ENCODE peak calls at places on chromosome 5, in eight cellular contexts. One of them, this sample, is unnamed.

GRCh38 chr5:76041863-76042262 is 41.3 kb upstream of the SV2C start:
- DNase-seq in A549: no peak
- DNase-seq in HCT116: no peak
- DNase-seq in transverse colon: no peak
- DNase-seq in heart left ventricle: no peak
- DNase-seq in uterus: no peak
- DNase-seq in breast epithelium: no peak
- DNase-seq in ovary: no peak
- DNase-seq in this sample: no peak

GRCh38 chr5:74575741-74576538 is 64.6 kb downstream of the ENC1 start:
- DNase-seq in A549: no peak
- DNase-seq in HCT116: no peak
- DNase-seq in transverse colon: no peak
- DNase-seq in heart left ventricle: no peak
- DNase-seq in uterus: no peak
- DNase-seq in breast epithelium: no peak
- DNase-seq in ovary: no peak
- DNase-seq in this sample: no peak

GRCh38 chr5:176606032-176606431 is 3.9 kb downstream of the GPRIN1 start:
- DNase-seq in A549: no peak
- DNase-seq in HCT116: no peak
- DNase-seq in transverse colon: no peak
- DNase-seq in heart left ventricle: no peak
- DNase-seq in uterus: no peak
- DNase-seq in breast epithelium: no peak
- DNase-seq in ovary: no peak
- DNase-seq in this sample: no peak

GRCh38 chr5:7392401-7393024 is 3.4 kb upstream of the ADCY2 start:
- DNase-seq in A549: peak
- DNase-seq in HCT116: no peak
- DNase-seq in transverse colon: no peak
- DNase-seq in heart left ventricle: no peak
- DNase-seq in uterus: no peak
- DNase-seq in breast epithelium: no peak
- DNase-seq in ovary: no peak
- DNase-seq in this sample: no peak

GRCh38 chr5:116938488-116938887 is 363.9 kb upstream of the SEMA6A start:
- DNase-seq in A549: no peak
- DNase-seq in HCT116: no peak
- DNase-seq in transverse colon: no peak
- DNase-seq in heart left ventricle: no peak
- DNase-seq in uterus: no peak
- DNase-seq in breast epithelium: no peak
- DNase-seq in ovary: no peak
- DNase-seq in this sample: no peak

GRCh38 chr5:66074891-66075290 is 69.2 kb upstream of the SREK1 start:
- DNase-seq in A549: no peak
- DNase-seq in HCT116: no peak
- DNase-seq in transverse colon: no peak
- DNase-seq in heart left ventricle: no peak
- DNase-seq in uterus: no peak
- DNase-seq in breast epithelium: no peak
- DNase-seq in ovary: no peak
- DNase-seq in this sample: no peak

GRCh38 chr5:64165500-64166200 is at the start of gene RNF180:
- DNase-seq in A549: peak
- DNase-seq in HCT116: no peak
- DNase-seq in transverse colon: peak
- DNase-seq in heart left ventricle: peak
- DNase-seq in uterus: peak
- DNase-seq in breast epithelium: peak
- DNase-seq in ovary: peak
- DNase-seq in this sample: peak

GRCh38 chr5:71899865-71900342 is 180.8 kb downstream of the CARTPT start:
- DNase-seq in A549: no peak
- DNase-seq in HCT116: no peak
- DNase-seq in transverse colon: no peak
- DNase-seq in heart left ventricle: peak
- DNase-seq in uterus: no peak
- DNase-seq in breast epithelium: no peak
- DNase-seq in ovary: no peak
- DNase-seq in this sample: no peak

GRCh38 chr5:52799358-52799982 is 11.8 kb downstream of the ITGA1 start:
- DNase-seq in A549: peak
- DNase-seq in HCT116: no peak
- DNase-seq in transverse colon: peak
- DNase-seq in heart left ventricle: peak
- DNase-seq in uterus: peak
- DNase-seq in breast epithelium: no peak
- DNase-seq in ovary: no peak
- DNase-seq in this sample: peak

GRCh38 chr5:45796959-45797553 is 100.9 kb upstream of the HCN1 start:
- DNase-seq in A549: peak
- DNase-seq in HCT116: no peak
- DNase-seq in transverse colon: no peak
- DNase-seq in heart left ventricle: no peak
- DNase-seq in uterus: no peak
- DNase-seq in breast epithelium: no peak
- DNase-seq in ovary: no peak
- DNase-seq in this sample: no peak

GRCh38 chr5:135213466-135214239 is 179.6 kb upstream of the PITX1 start:
- DNase-seq in A549: no peak
- DNase-seq in HCT116: no peak
- DNase-seq in transverse colon: no peak
- DNase-seq in heart left ventricle: no peak
- DNase-seq in uterus: no peak
- DNase-seq in breast epithelium: no peak
- DNase-seq in ovary: no peak
- DNase-seq in this sample: no peak

GRCh38 chr5:6676702-6677101 is 36.5 kb upstream of the TENT4A start:
- DNase-seq in A549: no peak
- DNase-seq in HCT116: no peak
- DNase-seq in transverse colon: no peak
- DNase-seq in heart left ventricle: no peak
- DNase-seq in uterus: no peak
- DNase-seq in breast epithelium: no peak
- DNase-seq in ovary: no peak
- DNase-seq in this sample: no peak

GRCh38 chr5:53166101-53166500 is 56.5 kb upstream of the MOCS2 start:
- DNase-seq in A549: no peak
- DNase-seq in HCT116: no peak
- DNase-seq in transverse colon: no peak
- DNase-seq in heart left ventricle: no peak
- DNase-seq in uterus: no peak
- DNase-seq in breast epithelium: no peak
- DNase-seq in ovary: no peak
- DNase-seq in this sample: no peak

GRCh38 chr5:128135286-128135685 is 51.7 kb downstream of the SLC12A2 start:
- DNase-seq in A549: no peak
- DNase-seq in HCT116: no peak
- DNase-seq in transverse colon: no peak
- DNase-seq in heart left ventricle: no peak
- DNase-seq in uterus: no peak
- DNase-seq in breast epithelium: no peak
- DNase-seq in ovary: no peak
- DNase-seq in this sample: no peak

GRCh38 chr5:126358525-126358924 is 64.7 kb upstream of the GRAMD2B start:
- DNase-seq in A549: no peak
- DNase-seq in HCT116: no peak
- DNase-seq in transverse colon: no peak
- DNase-seq in heart left ventricle: no peak
- DNase-seq in uterus: no peak
- DNase-seq in breast epithelium: no peak
- DNase-seq in ovary: no peak
- DNase-seq in this sample: no peak

GRCh38 chr5:170307575-170308465 is 10.2 kb upstream of the LCP2 start:
- DNase-seq in A549: peak
- DNase-seq in HCT116: no peak
- DNase-seq in transverse colon: peak
- DNase-seq in heart left ventricle: peak
- DNase-seq in uterus: peak
- DNase-seq in breast epithelium: no peak
- DNase-seq in ovary: peak
- DNase-seq in this sample: peak

GRCh38 chr5:150809363-150809762 is 30.8 kb downstream of the SMIM3 start:
- DNase-seq in A549: no peak
- DNase-seq in HCT116: no peak
- DNase-seq in transverse colon: no peak
- DNase-seq in heart left ventricle: no peak
- DNase-seq in uterus: no peak
- DNase-seq in breast epithelium: no peak
- DNase-seq in ovary: no peak
- DNase-seq in this sample: no peak

GRCh38 chr5:156232251-156232869 is 94.6 kb upstream of the SGCD start:
- DNase-seq in A549: no peak
- DNase-seq in HCT116: no peak
- DNase-seq in transverse colon: no peak
- DNase-seq in heart left ventricle: no peak
- DNase-seq in uterus: no peak
- DNase-seq in breast epithelium: no peak
- DNase-seq in ovary: no peak
- DNase-seq in this sample: no peak

GRCh38 chr5:108655750-108656450 is 91.8 kb upstream of the FER start:
- DNase-seq in A549: peak
- DNase-seq in HCT116: no peak
- DNase-seq in transverse colon: no peak
- DNase-seq in heart left ventricle: no peak
- DNase-seq in uterus: no peak
- DNase-seq in breast epithelium: no peak
- DNase-seq in ovary: no peak
- DNase-seq in this sample: no peak

GRCh38 chr5:12647613-12648012 is 743.4 kb upstream of the CTNND2 start:
- DNase-seq in A549: no peak
- DNase-seq in HCT116: no peak
- DNase-seq in transverse colon: no peak
- DNase-seq in heart left ventricle: no peak
- DNase-seq in uterus: no peak
- DNase-seq in breast epithelium: no peak
- DNase-seq in ovary: no peak
- DNase-seq in this sample: no peak
- TF ChIP-seq POLR2A in A549: no peak
- TF ChIP-seq POLR2A in HCT116: no peak
- TF ChIP-seq POLR2A in transverse colon: no peak
- TF ChIP-seq POLR2A in heart left ventricle: no peak
- TF ChIP-seq POLR2A in uterus: no peak
- TF ChIP-seq POLR2A in breast epithelium: no peak
- TF ChIP-seq POLR2A in ovary: no peak
- TF ChIP-seq POLR2A in this sample: no peak

GRCh38 chr5:142900926-142901325 is 130.7 kb downstream of the ARHGAP26 start:
- DNase-seq in A549: no peak
- DNase-seq in HCT116: no peak
- DNase-seq in transverse colon: no peak
- DNase-seq in heart left ventricle: no peak
- DNase-seq in uterus: no peak
- DNase-seq in breast epithelium: no peak
- DNase-seq in ovary: no peak
- DNase-seq in this sample: no peak

GRCh38 chr5:142902188-142902965 is 132.2 kb downstream of the ARHGAP26 start:
- DNase-seq in A549: no peak
- DNase-seq in HCT116: no peak
- DNase-seq in transverse colon: no peak
- DNase-seq in heart left ventricle: peak
- DNase-seq in uterus: no peak
- DNase-seq in breast epithelium: no peak
- DNase-seq in ovary: no peak
- DNase-seq in this sample: no peak

GRCh38 chr5:142905375-142905774 is 135.2 kb downstream of the ARHGAP26 start:
- DNase-seq in A549: no peak
- DNase-seq in HCT116: no peak
- DNase-seq in transverse colon: no peak
- DNase-seq in heart left ventricle: no peak
- DNase-seq in uterus: no peak
- DNase-seq in breast epithelium: no peak
- DNase-seq in ovary: no peak
- DNase-seq in this sample: no peak

GRCh38 chr5:142904421-142904820 is 134.2 kb downstream of the ARHGAP26 start:
- DNase-seq in A549: no peak
- DNase-seq in HCT116: no peak
- DNase-seq in transverse colon: no peak
- DNase-seq in heart left ventricle: no peak
- DNase-seq in uterus: no peak
- DNase-seq in breast epithelium: no peak
- DNase-seq in ovary: no peak
- DNase-seq in this sample: no peak

DNA sequence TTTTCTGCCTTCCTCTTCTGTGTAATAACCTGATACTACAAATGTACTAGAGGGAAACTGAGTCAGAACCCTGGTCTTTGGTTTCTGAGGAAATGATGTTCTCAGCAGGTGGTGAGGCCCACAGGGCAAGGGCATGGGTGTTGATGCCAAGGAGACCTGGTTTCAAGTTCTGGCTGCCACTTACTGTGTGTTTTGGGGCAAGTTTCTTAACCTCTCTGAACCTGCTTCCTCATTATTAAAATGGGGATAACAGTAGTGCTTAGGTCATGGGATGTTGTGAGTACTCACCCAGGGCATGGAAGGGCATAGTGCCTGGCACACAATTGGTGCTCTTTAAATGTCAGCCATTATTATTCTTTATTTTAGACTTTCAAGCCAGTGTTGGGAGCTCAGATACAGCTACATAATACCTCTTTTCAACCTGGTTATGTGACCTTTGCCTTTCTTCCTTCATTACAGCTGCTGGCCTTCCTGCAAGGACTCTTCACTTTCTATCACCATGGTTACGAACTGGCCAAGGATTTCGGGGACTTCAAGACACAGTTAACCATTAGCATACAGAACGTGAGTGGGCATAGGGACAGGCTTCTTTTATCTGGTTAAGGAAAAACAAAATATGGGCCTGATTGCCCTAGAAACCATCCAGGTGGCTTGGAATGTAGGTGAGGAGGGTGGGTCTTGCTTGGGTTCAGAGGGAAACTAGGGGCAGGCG is 131.5 kb downstream of the ARHGAP26 start:
- DNase-seq in A549: no peak
- DNase-seq in HCT116: no peak
- DNase-seq in transverse colon: no peak
- DNase-seq in heart left ventricle: no peak
- DNase-seq in uterus: no peak
- DNase-seq in breast epithelium: no peak
- DNase-seq in ovary: no peak
- DNase-seq in this sample: no peak
- H3K4me3 ChIP-seq in A549: no peak
- H3K4me3 ChIP-seq in HCT116: no peak
- H3K4me3 ChIP-seq in transverse colon: no peak
- H3K4me3 ChIP-seq in heart left ventricle: no peak
- H3K4me3 ChIP-seq in uterus: no peak
- H3K4me3 ChIP-seq in breast epithelium: no peak
- H3K4me3 ChIP-seq in ovary: no peak
- H3K4me3 ChIP-seq in this sample: no peak

GRCh38 chr5:157308826-157309465 is 43.0 kb downstream of the CYFIP2 start:
- DNase-seq in A549: no peak
- DNase-seq in HCT116: no peak
- DNase-seq in transverse colon: no peak
- DNase-seq in heart left ventricle: no peak
- DNase-seq in uterus: no peak
- DNase-seq in breast epithelium: no peak
- DNase-seq in ovary: no peak
- DNase-seq in this sample: no peak
- TF ChIP-seq POLR2A in A549: no peak
- TF ChIP-seq POLR2A in HCT116: no peak
- TF ChIP-seq POLR2A in transverse colon: no peak
- TF ChIP-seq POLR2A in heart left ventricle: no peak
- TF ChIP-seq POLR2A in uterus: no peak
- TF ChIP-seq POLR2A in breast epithelium: no peak
- TF ChIP-seq POLR2A in ovary: no peak
- TF ChIP-seq POLR2A in this sample: no peak

GRCh38 chr5:174419523-174420132 is 304.8 kb upstream of the MSX2 start:
- DNase-seq in A549: peak
- DNase-seq in HCT116: peak
- DNase-seq in transverse colon: peak
- DNase-seq in heart left ventricle: peak
- DNase-seq in uterus: peak
- DNase-seq in breast epithelium: peak
- DNase-seq in ovary: peak
- DNase-seq in this sample: peak
- H3K4me3 ChIP-seq in A549: peak
- H3K4me3 ChIP-seq in HCT116: peak
- H3K4me3 ChIP-seq in transverse colon: no peak
- H3K4me3 ChIP-seq in heart left ventricle: no peak
- H3K4me3 ChIP-seq in uterus: no peak
- H3K4me3 ChIP-seq in breast epithelium: no peak
- H3K4me3 ChIP-seq in ovary: no peak
- H3K4me3 ChIP-seq in this sample: peak

This sample was measured in suprapubic skin.